ENCODE peak calls at places on chromosome 20, in five cellular contexts. One of them, this sample, is unnamed.
A peak's percentile ranks its signal among the peaks of the same experiment; 100 is the strongest.

GRCh38 chr20:20946122-20946759 is 159.9 kb downstream of the LINC00237 start:
- DNase-seq in coronary artery: no peak
- DNase-seq in lung: no peak
- DNase-seq in heart right ventricle: no peak
- DNase-seq in body of pancreas: no peak
- DNase-seq in this sample: no peak

GRCh38 chr20:20680991-20681508 is 31.4 kb downstream of the RALGAPA2 start:
- DNase-seq in lung: peak; percentile 33
- DNase-seq in heart right ventricle: no peak
- DNase-seq in body of pancreas: no peak
- DNase-seq in coronary artery: no peak
- DNase-seq in this sample: no peak

GRCh38 chr20:63220696-63221399 is 4.9 kb upstream of the YTHDF1 start:
- DNase-seq in body of pancreas: no peak
- DNase-seq in lung: no peak
- DNase-seq in heart right ventricle: no peak
- DNase-seq in coronary artery: no peak
- DNase-seq in this sample: no peak

GRCh38 chr20:17870063-17870740 is 98.4 kb downstream of the SNX5 start:
- DNase-seq in heart right ventricle: no peak
- DNase-seq in coronary artery: no peak
- DNase-seq in lung: no peak
- DNase-seq in body of pancreas: no peak
- DNase-seq in this sample: no peak

GRCh38 chr20:58447733-58448391 is 58.8 kb downstream of the VAPB start:
- DNase-seq in heart right ventricle: no peak
- DNase-seq in coronary artery: no peak
- DNase-seq in lung: peak; percentile 46
- DNase-seq in body of pancreas: peak; percentile 39
- DNase-seq in this sample: peak; percentile 53

GRCh38 chr20:61520761-61521460 is 268.9 kb downstream of the CDH4 start:
- DNase-seq in heart right ventricle: no peak
- DNase-seq in body of pancreas: no peak
- DNase-seq in coronary artery: no peak
- DNase-seq in lung: no peak
- DNase-seq in this sample: no peak

GRCh38 chr20:16518068-16518783 is 55.0 kb downstream of the KIF16B start:
- DNase-seq in body of pancreas: peak; percentile 42
- DNase-seq in heart right ventricle: peak; percentile 36
- DNase-seq in coronary artery: no peak
- DNase-seq in lung: peak; percentile 43
- DNase-seq in this sample: peak; percentile 57

GRCh38 chr20:45011108-45011526 is 44.8 kb downstream of the STK4 start:
- DNase-seq in lung: peak; percentile 32
- DNase-seq in coronary artery: no peak
- DNase-seq in body of pancreas: peak; percentile 46
- DNase-seq in heart right ventricle: peak; percentile 50
- DNase-seq in this sample: peak; percentile 62

GRCh38 chr20:16287776-16288175 is 285.5 kb downstream of the KIF16B start:
- DNase-seq in heart right ventricle: no peak
- DNase-seq in body of pancreas: no peak
- DNase-seq in coronary artery: no peak
- DNase-seq in lung: no peak
- DNase-seq in this sample: no peak

GRCh38 chr20:46213946-46214830 is 94.1 kb downstream of the CDH22 start:
- DNase-seq in body of pancreas: no peak
- DNase-seq in coronary artery: no peak
- DNase-seq in heart right ventricle: no peak
- DNase-seq in lung: no peak
- DNase-seq in this sample: no peak

GRCh38 chr20:10370091-10370887 is 63.7 kb downstream of the MKKS start:
- DNase-seq in heart right ventricle: no peak
- DNase-seq in lung: no peak
- DNase-seq in body of pancreas: no peak
- DNase-seq in coronary artery: no peak
- DNase-seq in this sample: no peak

GRCh38 chr20:49029203-49029602 is 16.9 kb upstream of the CSE1L start:
- DNase-seq in heart right ventricle: no peak
- DNase-seq in body of pancreas: no peak
- DNase-seq in coronary artery: no peak
- DNase-seq in lung: no peak
- DNase-seq in this sample: no peak

GRCh38 chr20:63774348-63774735 is 34.8 kb downstream of the SLC2A4RG start:
- DNase-seq in coronary artery: no peak
- DNase-seq in heart right ventricle: no peak
- DNase-seq in body of pancreas: no peak
- DNase-seq in lung: no peak
- DNase-seq in this sample: no peak

GRCh38 chr20:36210561-36210960 is 25.7 kb upstream of the AAR2 start:
- DNase-seq in heart right ventricle: no peak
- DNase-seq in lung: no peak
- DNase-seq in coronary artery: no peak
- DNase-seq in body of pancreas: no peak
- DNase-seq in this sample: no peak
- TF ChIP-seq CTCF in heart right ventricle: no peak
- TF ChIP-seq CTCF in lung: no peak
- TF ChIP-seq CTCF in coronary artery: no peak
- TF ChIP-seq CTCF in body of pancreas: no peak
- TF ChIP-seq CTCF in this sample: no peak

GRCh38 chr20:2914160-2914559 is 40.9 kb downstream of the PTPRA start:
- DNase-seq in heart right ventricle: no peak
- DNase-seq in coronary artery: no peak
- DNase-seq in lung: no peak
- DNase-seq in body of pancreas: no peak
- DNase-seq in this sample: no peak
- TF ChIP-seq CTCF in heart right ventricle: peak; percentile 21
- TF ChIP-seq CTCF in coronary artery: no peak
- TF ChIP-seq CTCF in lung: no peak
- TF ChIP-seq CTCF in body of pancreas: no peak
- TF ChIP-seq CTCF in this sample: no peak

GRCh38 chr20:6868864-6869263 is 101.4 kb downstream of the BMP2 start:
- DNase-seq in lung: no peak
- DNase-seq in coronary artery: no peak
- DNase-seq in body of pancreas: no peak
- DNase-seq in heart right ventricle: no peak
- DNase-seq in this sample: no peak
- TF ChIP-seq CTCF in lung: no peak
- TF ChIP-seq CTCF in coronary artery: no peak
- TF ChIP-seq CTCF in body of pancreas: no peak
- TF ChIP-seq CTCF in heart right ventricle: no peak
- TF ChIP-seq CTCF in this sample: no peak

GRCh38 chr20:5807431-5807830 is 57.2 kb downstream of the SHLD1 start:
- DNase-seq in coronary artery: no peak
- DNase-seq in lung: no peak
- DNase-seq in heart right ventricle: no peak
- DNase-seq in body of pancreas: no peak
- DNase-seq in this sample: no peak

GRCh38 chr20:5809495-5809894 is 59.3 kb downstream of the SHLD1 start:
- DNase-seq in coronary artery: no peak
- DNase-seq in heart right ventricle: no peak
- DNase-seq in body of pancreas: no peak
- DNase-seq in lung: no peak
- DNase-seq in this sample: no peak

GRCh38 chr20:5808901-5809300 is 58.7 kb downstream of the SHLD1 start:
- DNase-seq in lung: no peak
- DNase-seq in heart right ventricle: no peak
- DNase-seq in body of pancreas: no peak
- DNase-seq in coronary artery: no peak
- DNase-seq in this sample: no peak

GRCh38 chr20:5806457-5807263 is 56.5 kb downstream of the SHLD1 start:
- DNase-seq in body of pancreas: no peak
- DNase-seq in heart right ventricle: no peak
- DNase-seq in coronary artery: no peak
- DNase-seq in lung: no peak
- DNase-seq in this sample: no peak

DNA sequence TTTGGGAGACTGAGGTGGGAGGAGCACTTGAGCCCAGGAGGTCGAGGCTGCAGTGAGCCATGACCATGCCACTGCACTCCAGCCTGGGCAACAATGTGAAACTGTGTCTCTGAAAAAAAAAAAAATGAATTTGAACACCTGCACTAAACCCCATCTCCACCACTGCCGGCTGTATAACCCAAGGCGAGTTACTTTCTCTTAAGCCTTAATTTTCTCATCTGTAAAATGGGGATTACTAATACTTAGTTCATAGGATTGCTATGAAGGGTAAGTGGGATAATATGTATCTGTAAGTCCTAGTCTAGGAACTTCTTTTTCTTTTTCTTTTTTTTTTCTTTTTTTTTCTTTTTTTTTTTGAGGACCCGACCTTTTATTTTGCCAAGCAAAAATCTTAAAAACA is 61.5 kb downstream of the SHLD1 start:
- DNase-seq in lung: no peak
- DNase-seq in coronary artery: no peak
- DNase-seq in body of pancreas: no peak
- DNase-seq in heart right ventricle: no peak
- DNase-seq in this sample: no peak
- TF ChIP-seq CTCF in lung: no peak
- TF ChIP-seq CTCF in coronary artery: no peak
- TF ChIP-seq CTCF in body of pancreas: no peak
- TF ChIP-seq CTCF in heart right ventricle: no peak
- TF ChIP-seq CTCF in this sample: no peak

GRCh38 chr20:25300496-25301170 is 52.7 kb downstream of the PYGB start:
- DNase-seq in coronary artery: no peak
- DNase-seq in lung: no peak
- DNase-seq in body of pancreas: no peak
- DNase-seq in heart right ventricle: no peak
- DNase-seq in this sample: no peak
- TF ChIP-seq CTCF in coronary artery: no peak
- TF ChIP-seq CTCF in lung: no peak
- TF ChIP-seq CTCF in body of pancreas: no peak
- TF ChIP-seq CTCF in heart right ventricle: peak; percentile 15
- TF ChIP-seq CTCF in this sample: no peak

GRCh38 chr20:52096117-52096516 is 95.5 kb downstream of the ZFP64 start:
- DNase-seq in lung: no peak
- DNase-seq in heart right ventricle: no peak
- DNase-seq in coronary artery: no peak
- DNase-seq in body of pancreas: no peak
- DNase-seq in this sample: no peak
- TF ChIP-seq CTCF in lung: no peak
- TF ChIP-seq CTCF in heart right ventricle: no peak
- TF ChIP-seq CTCF in coronary artery: no peak
- TF ChIP-seq CTCF in body of pancreas: no peak
- TF ChIP-seq CTCF in this sample: no peak

GRCh38 chr20:6882911-6883310 is 115.4 kb downstream of the BMP2 start:
- DNase-seq in coronary artery: no peak
- DNase-seq in heart right ventricle: no peak
- DNase-seq in body of pancreas: no peak
- DNase-seq in lung: no peak
- DNase-seq in this sample: no peak
- TF ChIP-seq CTCF in coronary artery: no peak
- TF ChIP-seq CTCF in heart right ventricle: no peak
- TF ChIP-seq CTCF in body of pancreas: no peak
- TF ChIP-seq CTCF in lung: no peak
- TF ChIP-seq CTCF in this sample: no peak

DNA sequence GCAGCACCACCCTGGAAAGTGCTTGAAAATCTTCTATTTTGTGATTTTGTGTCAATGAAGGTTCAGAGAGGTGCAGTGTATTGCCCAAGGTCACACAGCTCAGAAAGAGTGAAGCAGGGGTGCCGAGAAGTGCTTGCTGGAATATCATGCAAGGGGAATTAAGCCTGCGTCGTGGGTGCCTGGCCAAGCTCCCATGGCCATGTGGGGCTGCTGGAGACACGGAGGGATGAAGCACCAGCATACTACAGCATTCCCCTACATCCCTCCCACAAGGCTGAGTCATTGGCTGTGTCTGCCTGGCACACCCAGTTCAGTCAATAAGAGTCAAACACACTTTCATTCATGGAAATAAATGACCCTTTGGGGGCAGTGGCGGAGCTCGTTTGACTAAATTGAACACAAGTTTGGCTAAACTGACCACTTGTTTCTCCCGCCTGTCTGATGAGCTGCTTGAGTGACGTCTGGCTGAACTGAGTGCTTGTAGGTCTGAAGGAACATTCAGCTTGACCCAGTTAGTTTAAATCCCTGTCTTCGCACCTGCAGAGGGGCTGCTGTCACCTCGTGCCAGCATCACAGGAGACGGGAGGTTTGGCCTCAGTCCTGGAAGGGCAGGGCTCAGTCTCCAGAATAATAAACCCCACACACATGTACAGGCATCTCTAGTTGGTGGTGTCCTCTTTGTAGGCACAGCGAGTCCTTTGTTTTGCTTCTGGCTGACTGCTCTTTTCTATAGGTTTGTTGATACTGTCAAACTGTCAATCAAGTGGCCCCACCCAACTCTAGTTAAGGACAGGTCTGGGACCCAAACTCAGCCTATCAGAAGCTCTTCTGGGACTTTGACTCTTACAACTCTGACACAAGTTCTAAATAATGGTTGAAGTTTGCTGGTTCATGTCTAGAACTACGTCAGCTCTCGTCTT is 8.4 kb upstream of the TGM2 start:
- DNase-seq in coronary artery: peak; percentile 94
- DNase-seq in lung: no peak
- DNase-seq in heart right ventricle: no peak
- DNase-seq in body of pancreas: no peak
- DNase-seq in this sample: no peak
- TF ChIP-seq CTCF in coronary artery: no peak
- TF ChIP-seq CTCF in lung: no peak
- TF ChIP-seq CTCF in heart right ventricle: no peak
- TF ChIP-seq CTCF in body of pancreas: no peak
- TF ChIP-seq CTCF in this sample: no peak

GRCh38 chr20:38882600-38882999 is 43.6 kb upstream of the FAM83D start:
- DNase-seq in body of pancreas: no peak
- DNase-seq in heart right ventricle: no peak
- DNase-seq in coronary artery: no peak
- DNase-seq in lung: no peak
- DNase-seq in this sample: no peak

GRCh38 chr20:38878798-38879197 is 47.4 kb upstream of the FAM83D start:
- DNase-seq in coronary artery: no peak
- DNase-seq in body of pancreas: no peak
- DNase-seq in lung: no peak
- DNase-seq in heart right ventricle: peak; percentile 30
- DNase-seq in this sample: no peak

GRCh38 chr20:38881806-38882440 is 44.3 kb upstream of the FAM83D start:
- DNase-seq in heart right ventricle: no peak
- DNase-seq in coronary artery: no peak
- DNase-seq in lung: no peak
- DNase-seq in body of pancreas: no peak
- DNase-seq in this sample: no peak

GRCh38 chr20:38883081-38883980 is 42.9 kb upstream of the FAM83D start:
- DNase-seq in body of pancreas: peak; percentile 23
- DNase-seq in heart right ventricle: peak; percentile 30
- DNase-seq in lung: no peak
- DNase-seq in coronary artery: no peak
- DNase-seq in this sample: no peak

GRCh38 chr20:38880952-38881735 is 45.1 kb upstream of the FAM83D start:
- DNase-seq in heart right ventricle: no peak
- DNase-seq in lung: no peak
- DNase-seq in coronary artery: no peak
- DNase-seq in body of pancreas: no peak
- DNase-seq in this sample: no peak
- TF ChIP-seq CTCF in heart right ventricle: no peak
- TF ChIP-seq CTCF in lung: no peak
- TF ChIP-seq CTCF in coronary artery: no peak
- TF ChIP-seq CTCF in body of pancreas: no peak
- TF ChIP-seq CTCF in this sample: no peak

GRCh38 chr20:42018979-42019378 is 400.8 kb upstream of the CHD6 start:
- DNase-seq in lung: no peak
- DNase-seq in body of pancreas: no peak
- DNase-seq in heart right ventricle: no peak
- DNase-seq in coronary artery: no peak
- DNase-seq in this sample: no peak
- TF ChIP-seq CTCF in lung: no peak
- TF ChIP-seq CTCF in body of pancreas: no peak
- TF ChIP-seq CTCF in heart right ventricle: no peak
- TF ChIP-seq CTCF in coronary artery: no peak
- TF ChIP-seq CTCF in this sample: no peak